ENCODE peak calls at places on chromosomes 6 and 20, in ten cellular contexts. A, S, R, W, B, X, I, P, Z and H are unnamed samples.

GRCh38 chr20:44720994-44721784 is 6.0 kb downstream of the CCN5 start:
- DNase-seq in A (no peak), S (no peak), R (no peak), W (peak), B (no peak), X (no peak), I (no peak), P (peak), Z (no peak), H (peak)

GRCh38 chr6:160934157-160934556 is 57.4 kb upstream of the MAP3K4 start:
- DNase-seq in A (no peak), S (no peak), R (no peak), W (no peak), B (no peak), X (no peak), I (no peak), P (no peak), Z (no peak), H (no peak)

GRCh38 chr6:5997420-5998093 is 9.2 kb downstream of the NRN1 start:
- DNase-seq in A (no peak), S (no peak), R (no peak), W (no peak), B (peak), X (no peak), I (no peak), P (no peak), Z (no peak), H (peak)

GRCh38 chr6:159184559-159184958 is 15.4 kb downstream of the FNDC1 start:
- DNase-seq in A (no peak), S (no peak), R (no peak), W (no peak), B (no peak), X (no peak), I (no peak), P (no peak), Z (no peak), H (peak)

GRCh38 chr6:101666256-101666655 is 272.7 kb downstream of the GRIK2 start:
- DNase-seq in A (no peak), S (no peak), R (peak), W (no peak), B (no peak), X (no peak), I (peak), P (peak), Z (no peak), H (peak)

GRCh38 chr6:45801471-45802289 is 214.0 kb downstream of the CLIC5 start:
- DNase-seq in A (no peak), S (no peak), R (no peak), W (no peak), B (no peak), X (no peak), I (no peak), P (no peak), Z (no peak), H (peak)

GRCh38 chr6:28543671-28544131 is 18.0 kb downstream of the GPX5 start:
- DNase-seq in A (no peak), S (no peak), R (no peak), W (no peak), B (no peak), X (no peak), I (no peak), P (no peak), Z (peak), H (no peak)

GRCh38 chr20:57610261-57610952 is 9.8 kb downstream of the ZBP1 start:
- DNase-seq in A (no peak), S (no peak), R (no peak), W (no peak), B (no peak), X (no peak), I (no peak), P (no peak), Z (no peak), H (no peak)

GRCh38 chr6:146917182-146917581 is 287.0 kb upstream of the STXBP5 start:
- DNase-seq in A (no peak), S (no peak), R (no peak), W (no peak), B (no peak), X (no peak), I (no peak), P (no peak), Z (no peak), H (no peak)

GRCh38 chr6:136031982-136032381 is 180.5 kb downstream of the PDE7B start:
- DNase-seq in A (no peak), S (no peak), R (no peak), W (no peak), B (peak), X (no peak), I (no peak), P (no peak), Z (no peak), H (peak)

GRCh38 chr6:126905917-126906316 is 212.6 kb upstream of the RSPO3 start:
- DNase-seq in A (no peak), S (no peak), R (no peak), W (no peak), B (no peak), X (no peak), I (no peak), P (no peak), Z (no peak), H (no peak)

GRCh38 chr6:3723966-3724365 is 27.5 kb downstream of the PXDC1 start:
- DNase-seq in A (no peak), S (no peak), R (no peak), W (peak), B (no peak), X (no peak), I (no peak), P (no peak), Z (no peak), H (no peak)

GRCh38 chr6:149449054-149449453 is 35.8 kb downstream of the ZC3H12D start:
- DNase-seq in A (no peak), S (no peak), R (no peak), W (no peak), B (no peak), X (no peak), I (no peak), P (no peak), Z (no peak), H (no peak)

GRCh38 chr20:10553326-10553984 is 118.3 kb downstream of the SLX4IP start:
- DNase-seq in A (no peak), S (peak), R (no peak), W (peak), B (peak), X (peak), I (peak), P (peak), Z (no peak), H (peak)

GRCh38 chr6:72553531-72554202 is 68.2 kb upstream of the KCNQ5 start:
- DNase-seq in A (no peak), S (no peak), R (peak), W (no peak), B (no peak), X (no peak), I (peak), P (no peak), Z (no peak), H (peak)

GRCh38 chr20:38674178-38675133 is 49.8 kb upstream of the SLC32A1 start:
- DNase-seq in A (no peak), S (no peak), R (no peak), W (no peak), B (peak), X (no peak), I (peak), P (no peak), Z (peak), H (peak)

GRCh38 chr6:41887355-41887754 is 7.8 kb downstream of the USP49 start:
- DNase-seq in A (no peak), S (no peak), R (no peak), W (no peak), B (no peak), X (no peak), I (no peak), P (no peak), Z (no peak), H (peak)

GRCh38 chr6:138979813-138980668 is 8.0 kb downstream of the REPS1 start:
- DNase-seq in A (no peak), S (no peak), R (no peak), W (no peak), B (peak), X (no peak), I (no peak), P (no peak), Z (no peak), H (no peak)

GRCh38 chr6:91043751-91044150 is 456.9 kb upstream of the MAP3K7 start:
- DNase-seq in A (no peak), S (no peak), R (no peak), W (no peak), B (no peak), X (no peak), I (no peak), P (no peak), Z (no peak), H (no peak)

GRCh38 chr20:63695419-63696310 is 787 bp upstream of the TNFRSF6B start:
- DNase-seq in A (no peak), S (peak), R (no peak), W (no peak), B (no peak), X (no peak), I (no peak), P (peak), Z (no peak), H (no peak)

GRCh38 chr6:105136433-105137350 is 43.1 kb downstream of the POPDC3 start:
- DNase-seq in A (no peak), S (peak), R (no peak), W (peak), B (no peak), X (peak), I (peak), P (peak), Z (no peak), H (peak)

GRCh38 chr6:31246051-31246495 is 25.8 kb downstream of the HLA-C start:
- DNase-seq in A (no peak), S (no peak), R (peak), W (no peak), B (no peak), X (no peak), I (peak), P (no peak), Z (no peak), H (peak)

GRCh38 chr6:17493286-17493685 is 99.9 kb downstream of the CAP2 start:
- DNase-seq in A (no peak), S (no peak), R (no peak), W (no peak), B (no peak), X (no peak), I (peak), P (no peak), Z (no peak), H (peak)

DNA sequence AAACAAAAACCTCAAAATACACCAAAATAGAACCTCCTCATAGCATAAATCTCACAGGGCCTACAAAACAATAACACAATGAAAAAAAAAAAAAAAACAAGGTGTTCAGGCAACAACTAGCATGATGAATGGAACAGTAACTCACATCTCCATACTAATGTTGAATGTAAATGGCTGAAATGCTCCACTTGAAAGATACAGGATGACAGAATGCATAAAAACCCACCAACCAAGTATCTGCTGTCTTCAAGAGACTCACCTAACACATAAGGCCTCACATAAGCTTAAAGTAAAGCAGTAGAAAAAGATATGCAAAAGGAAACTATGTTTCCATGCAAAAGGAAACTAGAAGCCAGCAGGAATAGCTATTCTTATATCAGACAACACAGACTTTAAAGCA is 121.3 kb downstream of the CDK19 start:
- DNase-seq in A (no peak), S (no peak), R (no peak), W (no peak), B (no peak), X (no peak), I (no peak), P (no peak), Z (no peak), H (no peak)
- H3K4me3 ChIP-seq in A (no peak), S (no peak), R (no peak), W (no peak), B (no peak), X (no peak), I (no peak), P (no peak), Z (no peak), H (no peak)

GRCh38 chr6:33205172-33206026 is 944 bp downstream of the HSD17B8 start:
- DNase-seq in A (no peak), S (no peak), R (no peak), W (no peak), B (peak), X (no peak), I (no peak), P (no peak), Z (no peak), H (peak)

GRCh38 chr6:33206864-33207568 is 1.3 kb upstream of the RING1 start:
- DNase-seq in A (no peak), S (no peak), R (no peak), W (no peak), B (no peak), X (no peak), I (no peak), P (no peak), Z (no peak), H (peak)

GRCh38 chr6:33204415-33205171 is at the start of gene HSD17B8:
- DNase-seq in A (peak), S (peak), R (peak), W (peak), B (peak), X (peak), I (peak), P (peak), Z (peak), H (peak)

GRCh38 chr6:33207569-33208088 is 671 bp upstream of the RING1 start:
- DNase-seq in A (no peak), S (no peak), R (no peak), W (peak), B (peak), X (no peak), I (no peak), P (peak), Z (no peak), H (peak)

GRCh38 chr6:33206027-33206863 is 1.8 kb downstream of the HSD17B8 start:
- DNase-seq in A (no peak), S (no peak), R (no peak), W (no peak), B (no peak), X (no peak), I (no peak), P (no peak), Z (no peak), H (peak)
- H3K4me3 ChIP-seq in A (no peak), S (no peak), R (no peak), W (no peak), B (no peak), X (no peak), I (no peak), P (no peak), Z (no peak), H (no peak)

GRCh38 chr6:156842598-156843250 is 65.5 kb downstream of the ARID1B start:
- DNase-seq in A (no peak), S (no peak), R (no peak), W (no peak), B (no peak), X (no peak), I (no peak), P (no peak), Z (no peak), H (no peak)

GRCh38 chr6:156840606-156841005 is 63.4 kb downstream of the ARID1B start:
- DNase-seq in A (no peak), S (no peak), R (no peak), W (no peak), B (peak), X (no peak), I (no peak), P (no peak), Z (no peak), H (no peak)

GRCh38 chr6:156841508-156841907 is 64.3 kb downstream of the ARID1B start:
- DNase-seq in A (no peak), S (no peak), R (no peak), W (no peak), B (no peak), X (no peak), I (no peak), P (no peak), Z (no peak), H (no peak)

GRCh38 chr6:156839591-156840001 is 62.4 kb downstream of the ARID1B start:
- DNase-seq in A (no peak), S (peak), R (no peak), W (peak), B (no peak), X (no peak), I (no peak), P (no peak), Z (no peak), H (peak)

GRCh38 chr6:156840136-156840535 is 63.0 kb downstream of the ARID1B start:
- DNase-seq in A (no peak), S (no peak), R (no peak), W (no peak), B (no peak), X (no peak), I (no peak), P (no peak), Z (no peak), H (no peak)
- H3K4me3 ChIP-seq in A (no peak), S (peak), R (no peak), W (peak), B (no peak), X (no peak), I (no peak), P (no peak), Z (no peak), H (no peak)

DNA sequence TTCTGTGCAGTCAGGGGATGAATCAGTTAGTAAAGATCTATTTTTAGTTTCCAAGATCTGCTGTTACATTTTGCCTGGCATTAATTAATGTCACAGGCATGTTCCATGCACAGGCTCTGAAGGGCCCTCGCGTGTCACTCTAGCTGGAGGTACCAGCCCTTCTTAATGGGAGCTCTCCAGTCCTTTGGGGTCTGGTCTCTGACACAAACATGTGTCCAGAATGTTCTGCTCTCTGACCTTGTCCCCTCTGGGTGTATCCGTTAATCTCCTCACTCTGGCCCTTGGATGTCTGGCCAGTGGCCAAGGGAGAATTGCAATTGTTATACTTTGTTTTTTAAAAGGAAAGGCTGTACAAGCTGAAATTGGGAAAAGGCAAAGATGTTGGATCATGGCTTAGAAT is 16.4 kb upstream of the ZNF831 start:
- DNase-seq in A (no peak), S (peak), R (no peak), W (no peak), B (no peak), X (no peak), I (no peak), P (no peak), Z (no peak), H (no peak)
- H3K4me3 ChIP-seq in A (no peak), S (no peak), R (no peak), W (no peak), B (no peak), X (no peak), I (no peak), P (peak), Z (peak), H (no peak)

GRCh38 chr6:1390071-1390804 is 862 bp downstream of the FOXF2 start:
- DNase-seq in A (no peak), S (no peak), R (no peak), W (no peak), B (no peak), X (no peak), I (no peak), P (no peak), Z (no peak), H (peak)
- H3K4me3 ChIP-seq in A (peak), S (peak), R (peak), W (peak), B (no peak), X (peak), I (peak), P (peak), Z (no peak), H (peak)

GRCh38 chr6:35214869-35215664 is 1.3 kb downstream of the SCUBE3 start:
- DNase-seq in A (no peak), S (no peak), R (no peak), W (no peak), B (no peak), X (no peak), I (no peak), P (no peak), Z (no peak), H (no peak)
- H3K4me3 ChIP-seq in A (no peak), S (peak), R (peak), W (peak), B (no peak), X (no peak), I (peak), P (peak), Z (no peak), H (peak)

DNA sequence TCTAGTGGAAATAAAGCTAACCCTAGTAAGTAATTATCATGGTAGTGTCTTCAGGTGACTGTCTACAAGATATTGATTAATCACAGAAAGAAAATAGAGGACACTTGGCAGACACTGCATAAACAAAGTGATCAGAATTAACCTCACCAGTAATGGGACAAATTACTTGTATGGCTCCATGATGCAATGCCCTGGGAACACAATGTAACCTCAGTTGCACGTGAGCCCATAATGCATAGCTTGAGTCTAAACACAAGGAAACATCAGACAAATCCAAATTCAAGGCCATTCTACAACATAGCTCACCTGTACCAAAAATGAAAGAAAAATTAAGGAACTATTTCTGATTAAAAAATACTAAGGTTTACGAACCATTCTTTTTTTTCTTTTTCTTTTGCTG is 92.4 kb upstream of the SSTR4 start:
- DNase-seq in A (no peak), S (no peak), R (no peak), W (no peak), B (no peak), X (no peak), I (no peak), P (no peak), Z (no peak), H (no peak)
- H3K4me3 ChIP-seq in A (no peak), S (no peak), R (no peak), W (no peak), B (no peak), X (no peak), I (no peak), P (no peak), Z (no peak), H (no peak)

GRCh38 chr6:7111095-7111690 is 3.4 kb downstream of the RREB1 start:
- DNase-seq in A (no peak), S (no peak), R (no peak), W (no peak), B (no peak), X (no peak), I (no peak), P (no peak), Z (no peak), H (no peak)
- H3K4me3 ChIP-seq in A (peak), S (no peak), R (no peak), W (no peak), B (no peak), X (no peak), I (no peak), P (no peak), Z (no peak), H (no peak)

DNA sequence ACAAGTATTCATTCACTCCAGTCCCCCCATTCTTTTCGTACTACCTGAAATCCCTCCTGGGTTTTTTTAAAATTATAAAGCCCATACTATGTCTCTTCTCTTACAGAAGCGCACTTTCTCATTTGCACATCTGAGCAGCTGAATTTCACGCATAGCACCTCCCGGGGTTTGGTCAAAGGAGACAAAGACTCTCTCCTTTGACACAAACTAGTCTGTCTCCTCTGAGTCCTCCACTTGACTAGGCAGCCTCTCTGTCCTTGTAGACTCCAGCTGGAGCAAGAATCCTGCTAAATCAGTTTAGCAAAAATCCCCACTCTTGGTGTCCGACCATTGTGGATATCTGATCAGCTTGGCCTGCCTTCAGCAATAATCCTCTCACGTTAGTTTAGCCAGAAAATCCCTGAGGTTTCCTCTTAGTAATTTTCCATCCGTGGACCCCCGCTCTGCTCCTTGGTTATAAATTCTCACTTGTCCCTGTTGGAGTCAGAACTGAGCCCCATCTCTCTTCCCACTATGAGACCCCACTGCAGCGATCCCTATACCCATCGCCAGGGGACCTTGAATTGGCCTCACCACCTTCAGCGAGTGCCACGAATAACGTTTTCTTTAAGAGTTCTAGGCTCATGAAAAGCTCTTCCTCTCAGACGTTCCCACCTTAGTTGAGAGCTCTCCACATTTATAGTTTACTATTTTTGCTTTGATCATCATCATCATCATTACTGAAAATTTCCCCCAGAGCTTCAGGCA is 29.0 kb downstream of the PDYN start:
- DNase-seq in A (no peak), S (no peak), R (no peak), W (no peak), B (no peak), X (no peak), I (no peak), P (no peak), Z (no peak), H (no peak)
- H3K4me3 ChIP-seq in A (no peak), S (no peak), R (peak), W (no peak), B (no peak), X (no peak), I (no peak), P (no peak), Z (no peak), H (no peak)

GRCh38 chr20:49569403-49570115 is 1.6 kb upstream of the PTGIS start:
- DNase-seq in A (no peak), S (no peak), R (no peak), W (peak), B (no peak), X (no peak), I (no peak), P (peak), Z (no peak), H (no peak)
- H3K4me3 ChIP-seq in A (no peak), S (no peak), R (no peak), W (peak), B (no peak), X (no peak), I (no peak), P (no peak), Z (no peak), H (no peak)